ENCODE peak calls at places on chromosome 16, in ten cellular contexts. One of them, this sample, is unnamed.

GRCh38 chr16:46908540-46909372 is 24.6 kb downstream of the GPT2 start:
- DNase-seq in EH: peak
- DNase-seq in hippocampal formation: peak
- DNase-seq in A549: peak
- DNase-seq in right lobe of liver: no peak
- DNase-seq in cardiac fibroblast: peak
- DNase-seq in left lung: no peak
- DNase-seq in GM13977: peak
- DNase-seq in C1 segment of cervical spinal cord: no peak
- DNase-seq in T1000: no peak
- DNase-seq in this sample: peak

GRCh38 chr16:23356941-23357340 is 54.8 kb downstream of the SCNN1B start:
- DNase-seq in EH: no peak
- DNase-seq in hippocampal formation: no peak
- DNase-seq in A549: no peak
- DNase-seq in right lobe of liver: no peak
- DNase-seq in cardiac fibroblast: no peak
- DNase-seq in left lung: no peak
- DNase-seq in GM13977: no peak
- DNase-seq in C1 segment of cervical spinal cord: no peak
- DNase-seq in T1000: no peak
- DNase-seq in this sample: no peak

GRCh38 chr16:79826732-79827514 is 226.4 kb upstream of the MAF start:
- DNase-seq in EH: no peak
- DNase-seq in hippocampal formation: no peak
- DNase-seq in A549: no peak
- DNase-seq in right lobe of liver: no peak
- DNase-seq in cardiac fibroblast: peak
- DNase-seq in left lung: no peak
- DNase-seq in GM13977: no peak
- DNase-seq in C1 segment of cervical spinal cord: no peak
- DNase-seq in T1000: no peak
- DNase-seq in this sample: no peak

GRCh38 chr16:86556576-86556975 is 1.5 kb upstream of the MTHFSD start:
- DNase-seq in EH: no peak
- DNase-seq in hippocampal formation: no peak
- DNase-seq in A549: no peak
- DNase-seq in right lobe of liver: no peak
- DNase-seq in cardiac fibroblast: no peak
- DNase-seq in left lung: no peak
- DNase-seq in GM13977: no peak
- DNase-seq in C1 segment of cervical spinal cord: no peak
- DNase-seq in T1000: no peak
- DNase-seq in this sample: no peak

GRCh38 chr16:12461201-12461600 is 342.5 kb downstream of the CPPED1 start:
- DNase-seq in EH: no peak
- DNase-seq in hippocampal formation: no peak
- DNase-seq in A549: no peak
- DNase-seq in right lobe of liver: no peak
- DNase-seq in cardiac fibroblast: no peak
- DNase-seq in left lung: no peak
- DNase-seq in GM13977: no peak
- DNase-seq in C1 segment of cervical spinal cord: no peak
- DNase-seq in T1000: no peak
- DNase-seq in this sample: no peak

GRCh38 chr16:27083861-27084261 is 17.1 kb downstream of the C16orf82 start:
- DNase-seq in EH: no peak
- DNase-seq in hippocampal formation: no peak
- DNase-seq in A549: no peak
- DNase-seq in right lobe of liver: no peak
- DNase-seq in cardiac fibroblast: no peak
- DNase-seq in left lung: no peak
- DNase-seq in GM13977: no peak
- DNase-seq in C1 segment of cervical spinal cord: no peak
- DNase-seq in T1000: no peak
- DNase-seq in this sample: no peak

GRCh38 chr16:87161822-87162676 is 155.1 kb downstream of the C16orf95 start:
- DNase-seq in EH: no peak
- DNase-seq in hippocampal formation: no peak
- DNase-seq in A549: no peak
- DNase-seq in right lobe of liver: no peak
- DNase-seq in cardiac fibroblast: no peak
- DNase-seq in left lung: no peak
- DNase-seq in GM13977: no peak
- DNase-seq in C1 segment of cervical spinal cord: no peak
- DNase-seq in T1000: no peak
- DNase-seq in this sample: no peak

GRCh38 chr16:19997264-19997663 is 76.4 kb downstream of the GPR139 start:
- DNase-seq in EH: no peak
- DNase-seq in hippocampal formation: no peak
- DNase-seq in A549: no peak
- DNase-seq in right lobe of liver: no peak
- DNase-seq in cardiac fibroblast: no peak
- DNase-seq in left lung: no peak
- DNase-seq in GM13977: no peak
- DNase-seq in C1 segment of cervical spinal cord: no peak
- DNase-seq in T1000: no peak
- DNase-seq in this sample: no peak

GRCh38 chr16:56742030-56742984 is 12.4 kb downstream of the NUP93 start:
- DNase-seq in EH: peak
- DNase-seq in hippocampal formation: no peak
- DNase-seq in A549: peak
- DNase-seq in right lobe of liver: no peak
- DNase-seq in cardiac fibroblast: peak
- DNase-seq in left lung: no peak
- DNase-seq in GM13977: no peak
- DNase-seq in C1 segment of cervical spinal cord: no peak
- DNase-seq in T1000: no peak
- DNase-seq in this sample: no peak

GRCh38 chr16:10171225-10171624 is 11.0 kb downstream of the GRIN2A start:
- DNase-seq in EH: no peak
- DNase-seq in hippocampal formation: no peak
- DNase-seq in A549: no peak
- DNase-seq in right lobe of liver: no peak
- DNase-seq in cardiac fibroblast: no peak
- DNase-seq in left lung: no peak
- DNase-seq in GM13977: no peak
- DNase-seq in C1 segment of cervical spinal cord: no peak
- DNase-seq in T1000: no peak
- DNase-seq in this sample: no peak

GRCh38 chr16:21302454-21302853 is 24.4 kb upstream of the CRYM start:
- DNase-seq in EH: peak
- DNase-seq in hippocampal formation: no peak
- DNase-seq in A549: no peak
- DNase-seq in right lobe of liver: no peak
- DNase-seq in cardiac fibroblast: peak
- DNase-seq in left lung: no peak
- DNase-seq in GM13977: no peak
- DNase-seq in C1 segment of cervical spinal cord: no peak
- DNase-seq in T1000: no peak
- DNase-seq in this sample: no peak

This sample was measured in T-helper 17 cell.